ENCODE peak calls at places on chromosome 12, in five cellular contexts. Y is fibroblast of lung, N is neural progenitor cell, B is SK-N-SH, A is HepG2. J is an unnamed sample. For H3K9me3, the result is how much of the 10 kb centered on the place peaks cover.

GRCh38 chr12:108854055-108854452 is 3.3 kb downstream of the SSH1 start:
- DNase-seq in Y (peak), N (no peak), B (no peak), A (peak), J (no peak)

GRCh38 chr12:124548854-124549378 is 18.5 kb downstream of the NCOR2 start:
- DNase-seq in Y (peak), N (no peak), B (peak), A (no peak), J (no peak)

GRCh38 chr12:23262670-23263069 is 637.7 kb downstream of the ETNK1 start:
- DNase-seq in Y (no peak), N (no peak), B (no peak), A (no peak), J (no peak)

GRCh38 chr12:115517913-115518312 is 759.6 kb downstream of the MED13L start:
- DNase-seq in Y (no peak), N (no peak), B (no peak), A (no peak), J (no peak)

GRCh38 chr12:112466011-112466422 is 47.3 kb downstream of the PTPN11 start:
- DNase-seq in Y (no peak), N (no peak), B (no peak), A (peak), J (no peak)

GRCh38 chr12:4435537-4435936 is 10.1 kb downstream of the FGF6 start:
- DNase-seq in Y (no peak), N (no peak), B (no peak), A (no peak), J (no peak)

GRCh38 chr12:6925543-6926279 is 2.0 kb upstream of the ATN1 start:
- DNase-seq in Y (peak), N (peak), B (peak), A (no peak), J (peak)

GRCh38 chr12:114696443-114697245 is 12.7 kb upstream of the TBX3 start:
- DNase-seq in Y (no peak), N (peak), B (no peak), A (no peak), J (no peak)

GRCh38 chr12:120262852-120263724 is 2.4 kb downstream of the PXN start:
- DNase-seq in Y (no peak), N (no peak), B (no peak), A (no peak), J (no peak)

GRCh38 chr12:24991209-24992049 is 42.5 kb upstream of the BCAT1 start:
- DNase-seq in Y (peak), N (peak), B (peak), A (peak), J (peak)

GRCh38 chr12:1911598-1912575 is 6.6 kb downstream of the CACNA2D4 start:
- DNase-seq in Y (no peak), N (no peak), B (peak), A (no peak), J (no peak)

GRCh38 chr12:95701722-95702418 is 88.7 kb downstream of the NTN4 start:
- DNase-seq in Y (no peak), N (no peak), B (no peak), A (no peak), J (no peak)

GRCh38 chr12:104886418-104887401 is 71.4 kb downstream of the SLC41A2 start:
- DNase-seq in Y (peak), N (no peak), B (no peak), A (no peak), J (no peak)

GRCh38 chr12:87815738-87816137 is 213.5 kb downstream of the C12orf50 start:
- DNase-seq in Y (no peak), N (no peak), B (no peak), A (no peak), J (no peak)

GRCh38 chr12:104593482-104593881 is 136.7 kb downstream of the CHST11 start:
- DNase-seq in Y (no peak), N (no peak), B (no peak), A (no peak), J (no peak)

GRCh38 chr12:12892670-12893290 is 1.4 kb downstream of the GPRC5A start:
- DNase-seq in Y (no peak), N (no peak), B (no peak), A (no peak), J (no peak)

GRCh38 chr12:114838480-114838879 is 154.5 kb upstream of the TBX3 start:
- DNase-seq in Y (no peak), N (peak), B (no peak), A (no peak), J (no peak)

GRCh38 chr12:14638066-14638465 is 58.3 kb downstream of the GUCY2C start:
- DNase-seq in Y (no peak), N (no peak), B (no peak), A (no peak), J (no peak)

GRCh38 chr12:4272014-4272975 is 1.3 kb upstream of the CCND2 start:
- DNase-seq in Y (peak), N (peak), B (peak), A (no peak), J (peak)

GRCh38 chr12:94721173-94721572 is 70.8 kb upstream of the TMCC3 start:
- DNase-seq in Y (no peak), N (no peak), B (no peak), A (no peak), J (peak)

GRCh38 chr12:104055686-104056388 is 5.8 kb upstream of the GLT8D2 start:
- DNase-seq in Y (peak), N (no peak), B (peak), A (no peak), J (no peak)

GRCh38 chr12:67427336-67427735 is 158.2 kb downstream of the CAND1 start:
- DNase-seq in Y (no peak), N (no peak), B (no peak), A (no peak), J (no peak)

GRCh38 chr12:29113101-29113500 is 36.0 kb upstream of the FAR2 start:
- DNase-seq in Y (no peak), N (no peak), B (no peak), A (no peak), J (no peak)

GRCh38 chr12:32595251-32595650 is 83.8 kb upstream of the DNM1L start:
- DNase-seq in Y (peak), N (no peak), B (no peak), A (no peak), J (no peak)

GRCh38 chr12:58920102-58920955 is at the start of gene LRIG3:
- DNase-seq in Y (peak), N (peak), B (peak), A (peak), J (no peak)

DNA sequence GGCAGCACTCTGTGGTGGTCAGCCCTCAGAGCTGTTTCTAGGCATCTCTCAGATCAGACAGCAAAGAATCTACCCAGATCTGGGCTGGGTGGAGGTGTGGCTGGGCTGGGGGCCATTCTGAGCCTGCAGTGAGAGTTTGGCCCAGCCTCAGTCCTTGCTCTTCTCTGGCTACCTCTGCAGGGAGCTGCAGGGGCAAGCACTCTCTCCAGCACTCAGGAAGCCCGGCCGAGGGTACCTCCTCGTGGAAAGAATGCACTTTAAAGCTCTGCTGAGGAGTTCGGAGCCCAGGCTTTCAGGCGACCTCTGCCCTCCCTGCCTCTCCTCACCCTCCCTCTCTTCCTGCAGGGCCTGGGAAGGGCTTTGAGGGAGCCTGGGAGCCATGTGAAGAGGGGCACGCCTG is 31.2 kb downstream of the IL31 start:
- DNase-seq in Y (no peak), N (no peak), B (no peak), A (no peak), J (no peak)
- H3K9me3 ChIP-seq in Y (under half), N (under half), B (under half), A (under half), J (under half)

GRCh38 chr12:100266163-100266801 is 597 bp downstream of the DEPDC4 start:
- DNase-seq in Y (no peak), N (no peak), B (peak), A (no peak), J (no peak)

GRCh38 chr12:100267603-100268281 is 765 bp downstream of the SCYL2 start:
- DNase-seq in Y (peak), N (peak), B (no peak), A (peak), J (peak)

GRCh38 chr12:100266802-100267602 is at the start of the genes DEPDC4 and SCYL2:
- DNase-seq in Y (peak), N (peak), B (peak), A (peak), J (peak)

GRCh38 chr12:100265732-100266131 is 1.1 kb downstream of the DEPDC4 start:
- DNase-seq in Y (no peak), N (no peak), B (no peak), A (no peak), J (no peak)

GRCh38 chr12:100268835-100269564 is 2.0 kb downstream of the SCYL2 start:
- DNase-seq in Y (peak), N (no peak), B (no peak), A (no peak), J (no peak)
- H3K4me3 ChIP-seq in Y (peak), N (peak), B (peak), A (peak), J (peak)

GRCh38 chr12:97275261-97276197 is 187.1 kb upstream of the RMST start:
- DNase-seq in Y (no peak), N (peak), B (no peak), A (no peak), J (peak)

GRCh38 chr12:97277030-97277429 is 185.6 kb upstream of the RMST start:
- DNase-seq in Y (no peak), N (no peak), B (no peak), A (no peak), J (no peak)

GRCh38 chr12:97276621-97277020 is 186.0 kb upstream of the RMST start:
- DNase-seq in Y (no peak), N (no peak), B (no peak), A (no peak), J (no peak)

GRCh38 chr12:97272471-97272870 is 190.1 kb upstream of the RMST start:
- DNase-seq in Y (no peak), N (no peak), B (no peak), A (no peak), J (peak)

GRCh38 chr12:97276198-97276580 is 186.4 kb upstream of the RMST start:
- DNase-seq in Y (no peak), N (peak), B (no peak), A (no peak), J (no peak)
- H2AFZ ChIP-seq in Y (no peak), N (no peak), B (no peak), A (no peak), J (no peak)

GRCh38 chr12:9908350-9908749 is 23.8 kb downstream of the CLEC2A start:
- DNase-seq in Y (no peak), N (no peak), B (no peak), A (no peak), J (no peak)
- H3K9me3 ChIP-seq in Y (under half), N (under half), B (under half), A (under half), J (under half)

DNA sequence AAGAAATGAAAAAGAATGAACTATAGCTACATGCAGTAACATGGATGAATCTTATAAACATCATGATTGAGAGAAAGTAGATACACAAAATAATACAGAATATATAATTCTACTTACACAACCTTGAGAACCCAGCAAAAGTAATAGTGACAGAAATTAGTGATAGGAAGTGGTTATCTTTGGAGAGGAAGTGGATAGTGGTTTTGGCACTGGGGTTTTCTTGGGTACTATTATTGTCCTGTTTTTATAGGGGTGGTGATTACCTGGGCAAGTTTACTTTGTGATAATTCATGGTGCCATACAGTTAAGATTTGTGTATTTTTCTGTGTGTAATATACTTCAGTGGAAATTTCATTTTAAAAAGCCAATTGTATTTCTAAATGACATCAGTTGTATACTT is 352.7 kb downstream of the AEBP2 start:
- DNase-seq in Y (no peak), N (no peak), B (no peak), A (no peak), J (no peak)
- H3K4me3 ChIP-seq in Y (no peak), N (no peak), B (no peak), A (no peak), J (no peak)

GRCh38 chr12:52229836-52230343 is 3.2 kb upstream of the KRT7 start:
- DNase-seq in Y (no peak), N (no peak), B (peak), A (no peak), J (no peak)
- H2AFZ ChIP-seq in Y (no peak), N (no peak), B (no peak), A (no peak), J (no peak)

GRCh38 chr12:34299802-34300193 is 277.5 kb downstream of the ALG10 start:
- DNase-seq in Y (no peak), N (no peak), B (no peak), A (no peak), J (no peak)

GRCh38 chr12:34301251-34302130 is 279.2 kb downstream of the ALG10 start:
- DNase-seq in Y (no peak), N (no peak), B (no peak), A (no peak), J (no peak)

GRCh38 chr12:34298971-34299801 is 276.9 kb downstream of the ALG10 start:
- DNase-seq in Y (no peak), N (no peak), B (no peak), A (no peak), J (no peak)

GRCh38 chr12:34302131-34302885 is 280.0 kb downstream of the ALG10 start:
- DNase-seq in Y (no peak), N (no peak), B (no peak), A (no peak), J (no peak)

DNA sequence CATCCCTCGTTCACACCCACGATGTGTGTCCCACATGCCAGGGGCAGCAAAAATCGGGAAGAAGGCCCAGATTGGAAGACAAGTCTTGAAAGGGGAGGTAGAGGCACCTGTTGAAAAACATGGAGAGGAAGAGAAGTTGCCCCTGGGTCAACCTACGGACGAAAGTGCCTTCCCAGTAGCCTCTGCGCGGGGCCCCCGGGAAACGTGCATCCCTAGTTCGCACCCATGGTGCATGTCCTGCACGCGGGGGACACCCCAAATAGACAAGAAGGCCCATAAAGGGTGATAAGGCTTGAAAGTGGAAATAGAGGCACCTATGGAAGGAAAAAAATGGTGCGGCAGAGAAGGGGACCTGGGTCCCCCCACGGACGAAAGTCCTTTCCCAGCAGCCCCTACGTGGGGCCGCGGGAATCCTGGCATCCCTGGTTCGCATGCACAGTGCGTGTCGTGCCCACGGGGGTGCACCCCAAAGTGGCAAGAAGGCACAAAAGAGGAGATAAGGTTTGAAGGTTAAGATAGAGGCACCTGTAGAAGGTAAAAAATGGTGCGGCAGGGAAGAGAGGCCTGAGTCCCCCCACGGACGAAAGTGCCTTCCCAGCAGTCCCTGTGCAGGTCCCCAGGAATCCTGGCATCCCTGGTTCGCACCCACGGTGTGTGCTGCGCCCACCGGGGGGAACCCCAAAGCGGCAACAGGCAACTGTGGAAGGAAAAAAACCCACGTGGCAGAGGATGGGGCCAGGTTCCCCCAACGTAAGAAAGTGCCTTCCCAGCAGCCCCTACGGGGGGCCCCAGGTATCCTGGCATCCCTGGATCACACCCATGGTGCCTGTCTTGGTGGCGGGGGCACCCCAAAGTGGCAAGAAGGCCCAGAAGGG is 278.3 kb downstream of the ALG10 start:
- DNase-seq in Y (no peak), N (no peak), B (no peak), A (no peak), J (no peak)
- H3K9me3 ChIP-seq in Y (under half), N (under half), B (under half), A (under half), J (under half)